ENCODE peak calls at places on chromosomes 3 and 15, in seven cellular contexts. One of them, this sample, is unnamed.

GRCh38 chr3:58058654-58059263 is 50.5 kb downstream of the FLNB start:
- DNase-seq in PC-3: peak; percentile 65
- DNase-seq in endodermal cell: no peak
- DNase-seq in right atrium auricular region: no peak
- DNase-seq in mesendoderm: no peak
- DNase-seq in HepG2: no peak
- DNase-seq in kidney: no peak
- DNase-seq in this sample: no peak

GRCh38 chr15:69755571-69756310 is 303.1 kb downstream of the RPLP1 start:
- DNase-seq in right atrium auricular region: no peak
- DNase-seq in endodermal cell: no peak
- DNase-seq in HepG2: no peak
- DNase-seq in kidney: no peak
- DNase-seq in mesendoderm: no peak
- DNase-seq in PC-3: no peak
- DNase-seq in this sample: peak; percentile 59

GRCh38 chr3:112043621-112044201 is 9.2 kb downstream of the TMPRSS7 start:
- DNase-seq in endodermal cell: peak; percentile 74
- DNase-seq in right atrium auricular region: no peak
- DNase-seq in PC-3: peak; percentile 85
- DNase-seq in mesendoderm: peak; percentile 67
- DNase-seq in kidney: no peak
- DNase-seq in HepG2: peak; percentile 62
- DNase-seq in this sample: peak; percentile 59

GRCh38 chr3:9955611-9956352 is 3.6 kb upstream of the PRRT3 start:
- DNase-seq in endodermal cell: no peak
- DNase-seq in PC-3: no peak
- DNase-seq in HepG2: no peak
- DNase-seq in kidney: no peak
- DNase-seq in mesendoderm: no peak
- DNase-seq in right atrium auricular region: no peak
- DNase-seq in this sample: no peak

GRCh38 chr3:74349035-74349434 is 265.4 kb downstream of the CNTN3 start:
- DNase-seq in kidney: no peak
- DNase-seq in right atrium auricular region: no peak
- DNase-seq in mesendoderm: no peak
- DNase-seq in HepG2: no peak
- DNase-seq in endodermal cell: no peak
- DNase-seq in PC-3: no peak
- DNase-seq in this sample: no peak

GRCh38 chr3:149968216-149968615 is 2.5 kb downstream of the PFN2 start:
- DNase-seq in kidney: no peak
- DNase-seq in PC-3: peak; percentile 70
- DNase-seq in mesendoderm: peak; percentile 35
- DNase-seq in endodermal cell: no peak
- DNase-seq in HepG2: no peak
- DNase-seq in right atrium auricular region: no peak
- DNase-seq in this sample: no peak

GRCh38 chr3:62094461-62094860 is 278.9 kb downstream of the FEZF2 start:
- DNase-seq in mesendoderm: no peak
- DNase-seq in right atrium auricular region: no peak
- DNase-seq in endodermal cell: no peak
- DNase-seq in PC-3: no peak
- DNase-seq in HepG2: no peak
- DNase-seq in kidney: no peak
- DNase-seq in this sample: no peak

GRCh38 chr15:44427756-44428724 is 611 bp downstream of the CTDSPL2 start:
- DNase-seq in HepG2: peak; percentile 62
- DNase-seq in endodermal cell: no peak
- DNase-seq in mesendoderm: peak; percentile 65
- DNase-seq in kidney: no peak
- DNase-seq in PC-3: peak; percentile 56
- DNase-seq in right atrium auricular region: no peak
- DNase-seq in this sample: peak; percentile 87

GRCh38 chr3:13202744-13203397 is 129.6 kb upstream of the IQSEC1 start:
- DNase-seq in PC-3: no peak
- DNase-seq in right atrium auricular region: no peak
- DNase-seq in kidney: no peak
- DNase-seq in endodermal cell: no peak
- DNase-seq in mesendoderm: no peak
- DNase-seq in HepG2: no peak
- DNase-seq in this sample: no peak

GRCh38 chr15:78249131-78249530 is 14.8 kb upstream of the ACSBG1 start:
- DNase-seq in endodermal cell: no peak
- DNase-seq in right atrium auricular region: no peak
- DNase-seq in PC-3: no peak
- DNase-seq in HepG2: no peak
- DNase-seq in kidney: no peak
- DNase-seq in mesendoderm: no peak
- DNase-seq in this sample: no peak

GRCh38 chr3:197454014-197454413 is 101.8 kb downstream of the BDH1 start:
- DNase-seq in mesendoderm: peak; percentile 69
- DNase-seq in kidney: no peak
- DNase-seq in endodermal cell: no peak
- DNase-seq in PC-3: peak; percentile 48
- DNase-seq in right atrium auricular region: no peak
- DNase-seq in HepG2: peak; percentile 49
- DNase-seq in this sample: peak; percentile 31

GRCh38 chr15:45863881-45864580 is 229.2 kb downstream of the SQOR start:
- DNase-seq in right atrium auricular region: no peak
- DNase-seq in mesendoderm: peak; percentile 14
- DNase-seq in endodermal cell: no peak
- DNase-seq in HepG2: no peak
- DNase-seq in PC-3: peak; percentile 79
- DNase-seq in kidney: no peak
- DNase-seq in this sample: no peak

GRCh38 chr3:76403556-76403955 is 618.2 kb upstream of the ZNF717 start:
- DNase-seq in mesendoderm: no peak
- DNase-seq in HepG2: no peak
- DNase-seq in right atrium auricular region: no peak
- DNase-seq in kidney: no peak
- DNase-seq in PC-3: peak; percentile 25
- DNase-seq in endodermal cell: no peak
- DNase-seq in this sample: no peak

GRCh38 chr15:88440021-88440420 is 27.2 kb downstream of the MRPL46 start:
- DNase-seq in endodermal cell: no peak
- DNase-seq in right atrium auricular region: no peak
- DNase-seq in mesendoderm: peak; percentile 18
- DNase-seq in kidney: no peak
- DNase-seq in PC-3: peak; percentile 58
- DNase-seq in HepG2: no peak
- DNase-seq in this sample: no peak

GRCh38 chr3:120224249-120224648 is 60.8 kb downstream of the GPR156 start:
- DNase-seq in mesendoderm: no peak
- DNase-seq in PC-3: no peak
- DNase-seq in HepG2: no peak
- DNase-seq in right atrium auricular region: no peak
- DNase-seq in endodermal cell: no peak
- DNase-seq in kidney: no peak
- DNase-seq in this sample: no peak

GRCh38 chr3:126356373-126357298 is 572 bp downstream of the KLF15 start:
- DNase-seq in kidney: peak; percentile 84
- DNase-seq in right atrium auricular region: no peak
- DNase-seq in mesendoderm: no peak
- DNase-seq in HepG2: no peak
- DNase-seq in PC-3: no peak
- DNase-seq in endodermal cell: peak; percentile 63
- DNase-seq in this sample: peak; percentile 6

GRCh38 chr3:120559228-120560061 is 36.7 kb upstream of the NDUFB4 start:
- DNase-seq in kidney: peak; percentile 89
- DNase-seq in mesendoderm: peak; percentile 94
- DNase-seq in PC-3: peak; percentile 97
- DNase-seq in right atrium auricular region: no peak
- DNase-seq in HepG2: peak; percentile 15
- DNase-seq in endodermal cell: peak; percentile 77
- DNase-seq in this sample: no peak

GRCh38 chr3:29311805-29312204 is 30.9 kb downstream of the RBMS3 start:
- DNase-seq in kidney: no peak
- DNase-seq in endodermal cell: no peak
- DNase-seq in HepG2: no peak
- DNase-seq in PC-3: no peak
- DNase-seq in right atrium auricular region: no peak
- DNase-seq in mesendoderm: no peak
- DNase-seq in this sample: no peak

GRCh38 chr15:31487811-31488436 is 161.3 kb downstream of the KLF13 start:
- DNase-seq in kidney: peak; percentile 63
- DNase-seq in HepG2: no peak
- DNase-seq in endodermal cell: peak; percentile 59
- DNase-seq in right atrium auricular region: peak; percentile 59
- DNase-seq in mesendoderm: no peak
- DNase-seq in PC-3: peak; percentile 27
- DNase-seq in this sample: peak; percentile 29

GRCh38 chr3:128709506-128710210 is 16.3 kb upstream of the RAB7A start:
- DNase-seq in kidney: no peak
- DNase-seq in mesendoderm: peak; percentile 39
- DNase-seq in HepG2: no peak
- DNase-seq in PC-3: peak; percentile 87
- DNase-seq in right atrium auricular region: no peak
- DNase-seq in endodermal cell: no peak
- DNase-seq in this sample: no peak

GRCh38 chr15:94674251-94674650 is 442.9 kb downstream of the MCTP2 start:
- DNase-seq in right atrium auricular region: no peak
- DNase-seq in HepG2: no peak
- DNase-seq in kidney: no peak
- DNase-seq in mesendoderm: no peak
- DNase-seq in endodermal cell: no peak
- DNase-seq in PC-3: no peak
- DNase-seq in this sample: no peak

GRCh38 chr15:79640206-79640605 is 208.1 kb downstream of the MINAR1 start:
- DNase-seq in HepG2: peak; percentile 7
- DNase-seq in PC-3: peak; percentile 88
- DNase-seq in mesendoderm: peak; percentile 70
- DNase-seq in endodermal cell: no peak
- DNase-seq in kidney: no peak
- DNase-seq in right atrium auricular region: no peak
- DNase-seq in this sample: no peak

GRCh38 chr15:79641841-79642240 is 209.7 kb downstream of the MINAR1 start:
- DNase-seq in right atrium auricular region: no peak
- DNase-seq in endodermal cell: no peak
- DNase-seq in PC-3: no peak
- DNase-seq in kidney: no peak
- DNase-seq in HepG2: no peak
- DNase-seq in mesendoderm: no peak
- DNase-seq in this sample: no peak

GRCh38 chr15:79632457-79632856 is 200.3 kb downstream of the MINAR1 start:
- DNase-seq in mesendoderm: no peak
- DNase-seq in PC-3: no peak
- DNase-seq in kidney: no peak
- DNase-seq in endodermal cell: no peak
- DNase-seq in right atrium auricular region: no peak
- DNase-seq in HepG2: no peak
- DNase-seq in this sample: no peak

GRCh38 chr15:79635149-79635771 is 203.1 kb downstream of the MINAR1 start:
- DNase-seq in PC-3: no peak
- DNase-seq in right atrium auricular region: no peak
- DNase-seq in HepG2: peak; percentile 57
- DNase-seq in mesendoderm: peak; percentile 62
- DNase-seq in kidney: no peak
- DNase-seq in endodermal cell: peak; percentile 60
- DNase-seq in this sample: no peak

DNA sequence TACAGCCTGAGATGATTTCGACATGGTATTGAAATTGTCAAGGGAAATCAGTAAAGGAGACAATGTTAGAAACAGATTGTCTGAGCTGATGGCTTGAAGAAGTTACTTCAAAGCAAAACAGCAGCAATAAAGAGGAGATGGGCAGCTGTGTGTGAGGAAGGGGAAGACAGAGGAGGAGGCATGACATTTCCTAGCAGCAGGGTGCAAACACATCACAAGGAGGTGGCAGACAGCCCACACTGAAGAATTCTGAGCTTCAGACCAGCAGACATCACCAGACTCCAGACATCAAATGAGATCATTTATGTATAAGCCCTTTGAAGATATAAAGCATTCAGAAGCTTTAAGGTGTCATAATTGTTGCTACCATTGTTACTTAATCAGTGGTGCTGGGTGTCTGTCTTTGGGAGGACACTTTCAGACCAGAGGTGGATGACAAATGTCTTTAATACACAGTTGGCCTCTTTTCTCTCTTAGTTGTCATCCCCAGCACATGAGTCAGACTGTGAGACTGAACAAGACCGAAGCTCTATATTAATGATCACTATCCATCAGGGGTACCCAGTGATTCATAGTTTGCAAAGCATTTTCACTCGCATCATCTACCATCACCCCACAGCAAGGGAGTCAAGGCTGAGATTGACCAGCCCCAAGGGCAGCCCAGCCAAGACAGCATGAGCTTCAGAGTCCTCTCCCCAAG is 203.9 kb downstream of the MINAR1 start:
- DNase-seq in endodermal cell: peak; percentile 85
- DNase-seq in HepG2: no peak
- DNase-seq in kidney: no peak
- DNase-seq in PC-3: peak; percentile 7
- DNase-seq in mesendoderm: peak; percentile 97
- DNase-seq in right atrium auricular region: no peak
- DNase-seq in this sample: no peak
- H3K27ac ChIP-seq in endodermal cell: peak overlapping the region; percentile 71
- H3K27ac ChIP-seq in HepG2: no peak overlapping the region
- H3K27ac ChIP-seq in kidney: no peak overlapping the region
- H3K27ac ChIP-seq in PC-3: no peak overlapping the region
- H3K27ac ChIP-seq in mesendoderm: peak overlapping the region; percentile 89
- H3K27ac ChIP-seq in right atrium auricular region: no peak overlapping the region
- H3K27ac ChIP-seq in this sample: no peak overlapping the region

GRCh38 chr3:17307482-17307881 is 422.7 kb downstream of the PLCL2 start:
- DNase-seq in endodermal cell: no peak
- DNase-seq in right atrium auricular region: no peak
- DNase-seq in HepG2: no peak
- DNase-seq in PC-3: peak; percentile 45
- DNase-seq in mesendoderm: no peak
- DNase-seq in kidney: no peak
- DNase-seq in this sample: peak; percentile 4
- H3K4me3 ChIP-seq in endodermal cell: no peak overlapping the region
- H3K4me3 ChIP-seq in right atrium auricular region: no peak overlapping the region
- H3K4me3 ChIP-seq in HepG2: no peak overlapping the region
- H3K4me3 ChIP-seq in PC-3: no peak overlapping the region
- H3K4me3 ChIP-seq in mesendoderm: no peak overlapping the region
- H3K4me3 ChIP-seq in kidney: no peak overlapping the region
- H3K4me3 ChIP-seq in this sample: no peak overlapping the region

GRCh38 chr15:63905131-63905530 is 71.4 kb upstream of the HERC1 start:
- DNase-seq in endodermal cell: no peak
- DNase-seq in HepG2: no peak
- DNase-seq in right atrium auricular region: no peak
- DNase-seq in PC-3: no peak
- DNase-seq in kidney: peak; percentile 29
- DNase-seq in mesendoderm: no peak
- DNase-seq in this sample: no peak
- H3K4me1 ChIP-seq in endodermal cell: no peaks in the 10 kb centered on the region
- H3K4me1 ChIP-seq in HepG2: peaks cover 15% of the 10 kb centered on the region
- H3K4me1 ChIP-seq in right atrium auricular region: no peaks in the 10 kb centered on the region
- H3K4me1 ChIP-seq in PC-3: peaks cover 12% of the 10 kb centered on the region
- H3K4me1 ChIP-seq in kidney: peaks cover 8% of the 10 kb centered on the region
- H3K4me1 ChIP-seq in mesendoderm: peaks cover under 1% of the 10 kb centered on the region
- H3K4me1 ChIP-seq in this sample: no peaks in the 10 kb centered on the region

DNA sequence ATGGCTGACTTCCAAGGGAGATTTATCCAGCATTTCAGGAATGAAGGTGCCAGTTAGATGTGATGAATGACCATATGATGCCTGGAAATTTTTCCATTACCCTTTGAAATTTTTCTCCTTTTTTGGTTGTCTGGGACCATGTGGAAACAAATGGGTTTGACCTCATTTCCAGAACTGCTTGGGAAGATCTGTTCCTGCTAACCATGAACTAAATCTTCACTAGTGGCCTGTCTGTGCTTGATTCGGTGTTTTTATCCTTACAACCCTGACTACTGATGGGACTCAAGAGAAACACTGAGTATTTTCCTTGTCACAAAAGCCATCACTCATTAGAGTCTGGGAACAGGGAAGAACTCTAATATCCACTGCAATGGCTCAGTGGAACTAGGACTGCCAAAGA is 409.4 kb downstream of the PDCD6IP start:
- DNase-seq in kidney: no peak
- DNase-seq in PC-3: no peak
- DNase-seq in HepG2: no peak
- DNase-seq in endodermal cell: no peak
- DNase-seq in mesendoderm: no peak
- DNase-seq in right atrium auricular region: no peak
- DNase-seq in this sample: no peak
- H3K27ac ChIP-seq in kidney: no peak overlapping the region
- H3K27ac ChIP-seq in PC-3: no peak overlapping the region
- H3K27ac ChIP-seq in HepG2: no peak overlapping the region
- H3K27ac ChIP-seq in endodermal cell: no peak overlapping the region
- H3K27ac ChIP-seq in mesendoderm: no peak overlapping the region
- H3K27ac ChIP-seq in right atrium auricular region: no peak overlapping the region
- H3K27ac ChIP-seq in this sample: no peak overlapping the region

This sample was measured in small intestine.